ENCODE peak calls at places on chromosomes 1 and 21, in nine cellular contexts. O, S, W, K, N, L, C, R and I are unnamed samples.

GRCh38 chr1:10561955-10562354 is 87.2 kb downstream of the PEX14 start:
- DNase-seq in O (no peak), S (no peak), W (no peak), K (no peak), N (no peak), L (peak), C (no peak), R (no peak), I (no peak)

GRCh38 chr1:73401666-73402065 is 796.3 kb downstream of the LRRIQ3 start:
- DNase-seq in O (no peak), S (no peak), W (no peak), K (no peak), N (no peak), L (no peak), C (no peak), R (no peak), I (no peak)

GRCh38 chr1:201026746-201027145 is 3.2 kb upstream of the KIF21B start:
- DNase-seq in O (no peak), S (no peak), W (no peak), K (no peak), N (no peak), L (no peak), C (no peak), R (no peak), I (no peak)

GRCh38 chr1:89942825-89943658 is 51.9 kb upstream of the ZNF326 start:
- DNase-seq in O (no peak), S (no peak), W (no peak), K (peak), N (no peak), L (no peak), C (peak), R (peak), I (no peak)

GRCh38 chr1:52556641-52557360 is 3.9 kb upstream of the TUT4 start:
- DNase-seq in O (no peak), S (no peak), W (no peak), K (peak), N (no peak), L (no peak), C (no peak), R (no peak), I (no peak)

GRCh38 chr1:44390277-44390676 is 14.8 kb upstream of the RNF220 start:
- DNase-seq in O (peak), S (no peak), W (no peak), K (no peak), N (no peak), L (no peak), C (peak), R (peak), I (no peak)

GRCh38 chr21:26469789-26470188 is 103.3 kb downstream of the CYYR1 start:
- DNase-seq in O (no peak), S (peak), W (no peak), K (peak), N (no peak), L (no peak), C (peak), R (no peak), I (no peak)

GRCh38 chr1:205317311-205317917 is 4.1 kb downstream of the NUAK2 start:
- DNase-seq in O (no peak), S (peak), W (peak), K (peak), N (peak), L (no peak), C (no peak), R (peak), I (no peak)

GRCh38 chr1:111603979-111604378 is 15.6 kb upstream of the RAP1A start:
- DNase-seq in O (no peak), S (no peak), W (no peak), K (no peak), N (no peak), L (peak), C (no peak), R (no peak), I (no peak)

GRCh38 chr1:44929556-44929955 is 56.8 kb downstream of the EIF2B3 start:
- DNase-seq in O (no peak), S (no peak), W (no peak), K (no peak), N (no peak), L (no peak), C (no peak), R (no peak), I (no peak)

GRCh38 chr21:38236232-38236631 is 20.6 kb upstream of the KCNJ15 start:
- DNase-seq in O (no peak), S (no peak), W (no peak), K (no peak), N (no peak), L (no peak), C (no peak), R (no peak), I (no peak)

GRCh38 chr1:18714404-18715175 is 83.9 kb downstream of the PAX7 start:
- DNase-seq in O (no peak), S (no peak), W (no peak), K (no peak), N (no peak), L (no peak), C (no peak), R (no peak), I (no peak)

GRCh38 chr1:31230378-31230777 is 9.3 kb downstream of the NKAIN1 start:
- DNase-seq in O (no peak), S (no peak), W (no peak), K (no peak), N (no peak), L (no peak), C (no peak), R (no peak), I (no peak)

GRCh38 chr1:37096523-37096922 is 62.2 kb upstream of the GRIK3 start:
- DNase-seq in O (no peak), S (no peak), W (no peak), K (no peak), N (no peak), L (peak), C (no peak), R (peak), I (no peak)

GRCh38 chr1:109425391-109425790 is 857 bp downstream of the PSMA5 start:
- DNase-seq in O (no peak), S (no peak), W (no peak), K (no peak), N (no peak), L (no peak), C (no peak), R (no peak), I (no peak)

GRCh38 chr1:90359994-90360393 is 357.1 kb downstream of the BARHL2 start:
- DNase-seq in O (no peak), S (no peak), W (no peak), K (no peak), N (no peak), L (no peak), C (no peak), R (no peak), I (no peak)

GRCh38 chr1:201422436-201423030 is 1.0 kb upstream of the TNNI1 start:
- DNase-seq in O (no peak), S (no peak), W (no peak), K (no peak), N (no peak), L (no peak), C (no peak), R (no peak), I (no peak)

GRCh38 chr1:155651861-155652661 is 36.5 kb downstream of the YY1AP1 start:
- DNase-seq in O (no peak), S (no peak), W (no peak), K (peak), N (no peak), L (no peak), C (no peak), R (no peak), I (no peak)

GRCh38 chr1:44217809-44218410 is 4.6 kb downstream of the DMAP1 start:
- DNase-seq in O (peak), S (peak), W (peak), K (peak), N (peak), L (peak), C (no peak), R (peak), I (no peak)

GRCh38 chr1:236868625-236869467 is 73.8 kb downstream of the MTR start:
- DNase-seq in O (peak), S (peak), W (no peak), K (peak), N (no peak), L (peak), C (peak), R (peak), I (no peak)

GRCh38 chr1:24536391-24536840 is 19.5 kb upstream of the NCMAP start:
- DNase-seq in O (no peak), S (no peak), W (peak), K (no peak), N (no peak), L (peak), C (no peak), R (peak), I (no peak)

GRCh38 chr1:169003864-169004516 is 102.5 kb upstream of the ATP1B1 start:
- DNase-seq in O (no peak), S (no peak), W (no peak), K (no peak), N (no peak), L (no peak), C (peak), R (no peak), I (no peak)

GRCh38 chr1:211531194-211532085 is 39.5 kb upstream of the RD3 start:
- DNase-seq in O (no peak), S (no peak), W (no peak), K (no peak), N (no peak), L (no peak), C (no peak), R (no peak), I (no peak)

GRCh38 chr1:43590389-43590788 is 59.6 kb upstream of the KDM4A start:
- DNase-seq in O (no peak), S (no peak), W (no peak), K (no peak), N (no peak), L (no peak), C (no peak), R (peak), I (no peak)